ENCODE peak calls at places on chromosomes 6 and 20, in ten cellular contexts. V, H, K, L, Q, X, J, Z, N and W are unnamed samples.

GRCh38 chr6:42420741-42421140 is 31.0 kb downstream of the TRERF1 start:
- DNase-seq in V (no peak), K (no peak), J (no peak), Q (no peak), L (no peak), X (no peak), N (no peak), H (no peak), Z (no peak), W (no peak)

GRCh38 chr6:131001113-131001776 is 61.8 kb downstream of the EPB41L2 start:
- DNase-seq in X (no peak), H (no peak), V (no peak), J (no peak), N (peak; percentile 9), L (no peak), Z (no peak), Q (no peak), K (no peak), W (no peak)

GRCh38 chr20:22630698-22631097 is 46.3 kb upstream of the FOXA2 start:
- DNase-seq in N (no peak), L (no peak), K (no peak), J (no peak), Z (no peak), V (no peak), X (no peak), H (no peak), Q (no peak), W (no peak)

GRCh38 chr6:148157841-148158240 is 184.8 kb upstream of the SASH1 start:
- DNase-seq in J (no peak), K (no peak), V (no peak), H (no peak), Q (no peak), L (no peak), X (no peak), Z (no peak), N (peak; percentile 63), W (no peak)

GRCh38 chr6:166654573-166654972 is 27.5 kb upstream of the RPS6KA2 start:
- DNase-seq in K (no peak), Q (no peak), X (no peak), N (no peak), J (no peak), Z (no peak), V (no peak), L (no peak), H (no peak), W (no peak)

GRCh38 chr6:98382246-98382645 is 452.1 kb upstream of the POU3F2 start:
- DNase-seq in L (no peak), Q (no peak), K (no peak), J (no peak), V (no peak), X (no peak), Z (no peak), N (no peak), H (no peak), W (no peak)

GRCh38 chr6:130928993-130929678 is 101.9 kb downstream of the SMLR1 start:
- DNase-seq in K (no peak), L (no peak), J (no peak), V (no peak), X (no peak), H (no peak), Q (no peak), N (no peak), Z (no peak), W (no peak)

GRCh38 chr6:117547688-117548621 is 54.4 kb downstream of the GOPC start:
- DNase-seq in H (peak; percentile 83), X (peak; percentile 66), L (peak; percentile 79), Z (peak; percentile 27), J (no peak), N (peak; percentile 92), Q (peak; percentile 89), K (no peak), V (peak; percentile 87), W (no peak)

GRCh38 chr6:107957165-107957908 is 671 bp downstream of the SEC63 start:
- DNase-seq in K (peak; percentile 77), J (no peak), X (peak; percentile 56), Z (peak; percentile 20), N (peak; percentile 44), L (peak; percentile 59), Q (peak; percentile 91), H (peak; percentile 69), V (peak; percentile 88), W (peak; percentile 86)

GRCh38 chr6:111469543-111469942 is 13.5 kb downstream of the REV3L start:
- DNase-seq in V (no peak), X (no peak), J (no peak), Q (no peak), L (no peak), N (no peak), Z (no peak), K (no peak), H (no peak), W (no peak)

GRCh38 chr20:55211481-55211880 is 736.1 kb downstream of the DOK5 start:
- DNase-seq in Z (no peak), V (no peak), H (no peak), J (no peak), L (no peak), N (no peak), X (no peak), Q (no peak), K (no peak), W (no peak)

GRCh38 chr20:43925215-43925614 is 10.6 kb downstream of the TOX2 start:
- DNase-seq in H (no peak), K (no peak), Q (no peak), J (no peak), N (no peak), V (no peak), X (no peak), Z (no peak), L (no peak), W (peak; percentile 78)

GRCh38 chr6:138161434-138162103 is at the start of gene ARFGEF3:
- DNase-seq in V (peak; percentile 87), K (peak; percentile 82), Q (peak; percentile 82), J (no peak), Z (peak; percentile 29), X (peak; percentile 79), L (peak; percentile 54), N (peak; percentile 66), H (peak; percentile 65), W (peak; percentile 38)

GRCh38 chr20:6692566-6693168 is 74.8 kb upstream of the BMP2 start:
- DNase-seq in L (peak; percentile 35), X (no peak), Z (peak; percentile 16), H (no peak), Q (no peak), V (no peak), J (no peak), N (no peak), K (no peak), W (peak; percentile 19)

GRCh38 chr6:13013681-13014550 is 297.3 kb downstream of the PHACTR1 start:
- DNase-seq in H (no peak), Z (no peak), V (no peak), X (peak; percentile 20), L (peak; percentile 28), J (no peak), Q (peak; percentile 77), K (peak; percentile 72), N (peak; percentile 27), W (no peak)

GRCh38 chr6:106530502-106530901 is 98.8 kb downstream of the RTN4IP1 start:
- DNase-seq in V (no peak), L (no peak), X (no peak), Z (no peak), N (no peak), J (no peak), K (no peak), H (no peak), Q (no peak), W (no peak)

GRCh38 chr20:62179162-62179504 is 3.7 kb upstream of the MTG2 start:
- DNase-seq in H (no peak), Q (peak; percentile 48), Z (no peak), V (no peak), L (no peak), X (no peak), J (no peak), K (no peak), N (no peak), W (no peak)
- TF ChIP-seq POLR2A in H (no peak), Q (no peak), Z (no peak), V (no peak), L (no peak), X (no peak), J (no peak), K (no peak), N (no peak), W (no peak)

DNA sequence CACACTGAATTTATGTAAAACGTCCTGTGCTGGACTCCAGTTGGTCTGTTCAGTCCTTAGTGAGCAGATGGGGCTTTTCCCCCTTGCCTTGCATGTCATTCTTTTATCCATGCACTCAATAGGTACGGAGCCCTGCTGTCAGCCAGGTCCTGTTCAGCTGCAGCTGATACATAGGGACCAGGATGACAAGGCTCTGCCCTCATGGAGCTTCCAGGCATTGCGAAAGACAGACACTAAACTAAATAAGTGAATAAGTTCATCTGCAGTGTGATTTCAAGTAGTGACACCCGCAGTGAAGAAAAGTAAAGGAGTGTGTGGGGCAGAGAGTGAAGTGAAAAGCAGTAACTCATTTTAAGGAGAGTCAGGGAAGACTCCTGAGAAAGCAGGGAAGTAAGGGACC is 324.2 kb downstream of the NRN1 start:
- DNase-seq in V (no peak), K (no peak), Z (no peak), H (no peak), N (no peak), X (no peak), Q (no peak), L (no peak), J (no peak), W (no peak)
- H3K4me3 ChIP-seq in V (no peak overlapping the region), K (no peak overlapping the region), Z (no peak overlapping the region), H (no peak overlapping the region), N (no peak overlapping the region), X (no peak overlapping the region), Q (no peak overlapping the region), L (no peak overlapping the region), J (no peak overlapping the region), W (no peak overlapping the region)

GRCh38 chr6:37536462-37537225 is 37.0 kb upstream of the CCDC167 start:
- DNase-seq in K (no peak), V (no peak), Q (no peak), J (no peak), H (no peak), L (no peak), Z (no peak), X (no peak), N (no peak), W (no peak)
- TF ChIP-seq POLR2A in K (no peak), V (no peak), Q (no peak), J (no peak), H (no peak), L (no peak), Z (no peak), X (no peak), N (no peak), W (no peak)

DNA sequence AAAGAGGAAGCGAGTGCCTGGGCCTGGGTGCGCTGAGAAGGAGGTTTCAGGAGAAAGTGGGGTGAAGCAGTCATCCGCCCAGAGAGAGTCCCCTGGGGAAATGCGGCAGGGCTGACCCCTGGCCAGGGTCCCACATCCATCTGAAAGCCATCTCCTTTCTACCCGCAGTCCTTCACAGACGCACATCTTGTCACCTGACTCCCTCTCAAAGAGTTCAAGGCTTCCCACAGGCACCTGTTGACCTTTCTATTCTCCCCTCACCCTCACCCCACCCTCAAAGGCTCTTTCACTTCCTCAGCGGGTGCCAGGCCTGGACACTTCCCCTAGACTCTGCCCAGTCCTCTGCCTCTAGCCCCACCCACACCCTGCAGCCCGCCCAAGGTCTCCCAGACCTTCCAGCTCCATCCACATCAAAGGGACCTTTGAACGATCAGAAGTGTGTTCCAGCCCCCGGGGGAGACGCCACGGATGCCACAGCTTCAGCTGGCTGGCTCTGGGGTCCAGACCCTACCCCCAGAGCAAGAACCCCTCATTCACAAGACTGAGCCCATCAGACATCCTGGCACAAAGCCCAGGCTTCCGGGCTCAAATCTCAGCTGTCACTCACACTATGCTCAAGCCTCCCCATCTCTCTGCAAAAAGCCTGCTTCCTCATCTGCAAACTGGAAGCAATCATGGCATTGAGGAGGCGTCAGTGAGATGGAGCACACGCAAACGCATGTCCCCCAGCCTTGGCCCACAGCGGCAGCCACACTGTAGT is 2.1 kb downstream of the CTSZ start:
- DNase-seq in J (peak; percentile 38), X (no peak), H (peak; percentile 73), K (no peak), L (peak; percentile 76), Q (peak; percentile 94), Z (peak; percentile 22), N (no peak), V (peak; percentile 90), W (peak; percentile 63)
- H3K4me3 ChIP-seq in J (peak overlapping the region; percentile 73), X (no peak overlapping the region), H (no peak overlapping the region), K (no peak overlapping the region), L (peak overlapping the region; percentile 93), Q (peak overlapping the region; percentile 62), Z (no peak overlapping the region), N (peak overlapping the region; percentile 50), V (no peak overlapping the region), W (no peak overlapping the region)